ENCODE peak calls at places on chromosomes 2 and 18, in five cellular contexts. One of them, this sample, is unnamed.
A peak's percentile ranks its signal among the peaks of the same experiment; 100 is the strongest.

GRCh38 chr18:52442686-52443085 is 102.7 kb downstream of the DCC start:
- DNase-seq in HCT116: no peak
- DNase-seq in heart right ventricle: no peak
- DNase-seq in BE2C: no peak
- DNase-seq in AG09309: no peak
- DNase-seq in this sample: no peak

GRCh38 chr2:215767625-215768024 is 245.7 kb downstream of the MREG start:
- DNase-seq in HCT116: no peak
- DNase-seq in BE2C: no peak
- DNase-seq in heart right ventricle: no peak
- DNase-seq in AG09309: no peak
- DNase-seq in this sample: no peak

GRCh38 chr2:127685410-127686110 is 10.2 kb upstream of the LIMS2 start:
- DNase-seq in heart right ventricle: no peak
- DNase-seq in BE2C: no peak
- DNase-seq in HCT116: no peak
- DNase-seq in AG09309: no peak
- DNase-seq in this sample: no peak

GRCh38 chr2:196274387-196274809 is 103.0 kb upstream of the STK17B start:
- DNase-seq in HCT116: no peak
- DNase-seq in heart right ventricle: peak; percentile 48
- DNase-seq in BE2C: peak; percentile 16
- DNase-seq in AG09309: no peak
- DNase-seq in this sample: no peak

GRCh38 chr18:67574749-67575148 is 58.2 kb upstream of the DSEL start:
- DNase-seq in AG09309: no peak
- DNase-seq in HCT116: no peak
- DNase-seq in BE2C: peak; percentile 5
- DNase-seq in heart right ventricle: no peak
- DNase-seq in this sample: no peak

GRCh38 chr2:120042359-120042758 is 29.5 kb downstream of the EPB41L5 start:
- DNase-seq in HCT116: no peak
- DNase-seq in BE2C: no peak
- DNase-seq in AG09309: no peak
- DNase-seq in heart right ventricle: no peak
- DNase-seq in this sample: no peak

GRCh38 chr18:69480460-69480859 is 79.8 kb downstream of the DOK6 start:
- DNase-seq in BE2C: no peak
- DNase-seq in heart right ventricle: no peak
- DNase-seq in HCT116: no peak
- DNase-seq in AG09309: no peak
- DNase-seq in this sample: no peak

GRCh38 chr2:238242731-238243495 is 3.1 kb upstream of the HES6 start:
- DNase-seq in heart right ventricle: peak; percentile 51
- DNase-seq in BE2C: peak; percentile 96
- DNase-seq in HCT116: no peak
- DNase-seq in AG09309: no peak
- DNase-seq in this sample: peak; percentile 50

GRCh38 chr2:47028846-47029560 is 113.4 kb upstream of the MCFD2 start:
- DNase-seq in BE2C: no peak
- DNase-seq in AG09309: no peak
- DNase-seq in heart right ventricle: no peak
- DNase-seq in HCT116: no peak
- DNase-seq in this sample: no peak

GRCh38 chr2:46010925-46011490 is 286.2 kb upstream of the EPAS1 start:
- DNase-seq in HCT116: peak; percentile 19
- DNase-seq in BE2C: no peak
- DNase-seq in AG09309: no peak
- DNase-seq in heart right ventricle: no peak
- DNase-seq in this sample: no peak

GRCh38 chr2:206442854-206443734 is at the start of gene ADAM23:
- DNase-seq in AG09309: no peak
- DNase-seq in heart right ventricle: peak; percentile 53
- DNase-seq in HCT116: no peak
- DNase-seq in BE2C: peak; percentile 79
- DNase-seq in this sample: peak; percentile 85

GRCh38 chr2:48332286-48332685 is 197.7 kb upstream of the STON1 start:
- DNase-seq in heart right ventricle: peak; percentile 13
- DNase-seq in HCT116: no peak
- DNase-seq in AG09309: no peak
- DNase-seq in BE2C: no peak
- DNase-seq in this sample: no peak

GRCh38 chr2:221310720-221311119 is 261.4 kb downstream of the EPHA4 start:
- DNase-seq in BE2C: no peak
- DNase-seq in AG09309: no peak
- DNase-seq in heart right ventricle: no peak
- DNase-seq in HCT116: no peak
- DNase-seq in this sample: no peak

GRCh38 chr2:195451160-195451559 is 205.9 kb upstream of the SLC39A10 start:
- DNase-seq in AG09309: no peak
- DNase-seq in heart right ventricle: no peak
- DNase-seq in BE2C: no peak
- DNase-seq in HCT116: no peak
- DNase-seq in this sample: no peak

GRCh38 chr2:207692206-207693065 is 19.0 kb upstream of the CCNYL1 start:
- DNase-seq in heart right ventricle: peak; percentile 51
- DNase-seq in AG09309: no peak
- DNase-seq in HCT116: peak; percentile 46
- DNase-seq in BE2C: peak; percentile 59
- DNase-seq in this sample: peak; percentile 48

DNA sequence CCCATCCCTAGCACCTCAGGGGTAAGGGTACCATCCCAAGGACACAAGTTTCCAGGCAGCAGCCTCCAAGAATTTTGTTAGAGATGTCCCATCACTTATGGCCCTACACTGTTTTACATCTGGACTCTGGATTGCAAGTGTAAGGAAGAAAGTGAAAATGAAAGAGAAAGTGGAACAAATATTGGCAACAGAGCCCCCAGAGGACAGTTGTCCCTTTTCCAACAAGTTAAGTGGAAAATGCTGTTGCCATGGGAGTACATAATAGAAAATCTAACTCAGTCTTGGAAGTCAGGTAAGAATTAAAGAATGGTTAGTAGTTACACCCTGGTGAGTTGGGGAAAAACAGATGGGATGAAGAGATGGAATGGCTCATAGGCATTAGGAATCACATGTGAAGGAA is 50.6 kb downstream of the TTC21B start:
- DNase-seq in BE2C: no peak
- DNase-seq in AG09309: no peak
- DNase-seq in HCT116: no peak
- DNase-seq in heart right ventricle: no peak
- DNase-seq in this sample: no peak
- TF ChIP-seq CTCF in BE2C: no peak
- TF ChIP-seq CTCF in AG09309: no peak
- TF ChIP-seq CTCF in HCT116: no peak
- TF ChIP-seq CTCF in heart right ventricle: no peak
- TF ChIP-seq CTCF in this sample: no peak

DNA sequence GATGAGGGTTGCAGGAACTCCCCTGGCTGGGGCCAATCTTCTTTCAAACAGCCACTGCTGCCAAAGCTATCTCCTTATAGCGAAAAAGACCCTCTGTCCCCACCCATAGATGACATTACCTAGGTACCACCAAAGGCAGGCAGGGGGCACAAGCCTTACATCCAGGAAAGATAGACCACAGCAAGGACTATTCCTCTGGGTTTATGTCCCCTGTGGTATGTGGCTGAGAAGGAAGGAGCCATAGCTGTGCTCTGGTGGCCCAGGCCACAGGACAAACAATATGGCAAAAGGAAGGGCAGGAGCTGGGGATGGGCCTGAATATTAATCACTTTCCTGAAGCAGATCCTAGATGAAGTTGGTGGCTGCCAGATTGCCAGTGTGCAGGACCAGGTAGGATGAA is 214.5 kb downstream of the TTC32 start:
- DNase-seq in heart right ventricle: no peak
- DNase-seq in HCT116: no peak
- DNase-seq in BE2C: no peak
- DNase-seq in AG09309: no peak
- DNase-seq in this sample: no peak
- TF ChIP-seq CTCF in heart right ventricle: no peak
- TF ChIP-seq CTCF in HCT116: no peak
- TF ChIP-seq CTCF in BE2C: no peak
- TF ChIP-seq CTCF in AG09309: no peak
- TF ChIP-seq CTCF in this sample: no peak

GRCh38 chr2:217943379-217944321 is 59.1 kb downstream of the TNS1 start:
- DNase-seq in AG09309: no peak
- DNase-seq in heart right ventricle: peak; percentile 91
- DNase-seq in BE2C: peak; percentile 92
- DNase-seq in HCT116: peak; percentile 4
- DNase-seq in this sample: peak; percentile 79

GRCh38 chr2:217945530-217945929 is 57.3 kb downstream of the TNS1 start:
- DNase-seq in HCT116: no peak
- DNase-seq in heart right ventricle: no peak
- DNase-seq in AG09309: no peak
- DNase-seq in BE2C: no peak
- DNase-seq in this sample: peak; percentile 2

GRCh38 chr2:217946071-217946470 is 56.7 kb downstream of the TNS1 start:
- DNase-seq in AG09309: no peak
- DNase-seq in BE2C: no peak
- DNase-seq in HCT116: no peak
- DNase-seq in heart right ventricle: no peak
- DNase-seq in this sample: peak; percentile 5

GRCh38 chr2:217944366-217944765 is 58.4 kb downstream of the TNS1 start:
- DNase-seq in BE2C: no peak
- DNase-seq in AG09309: no peak
- DNase-seq in heart right ventricle: no peak
- DNase-seq in HCT116: no peak
- DNase-seq in this sample: no peak

GRCh38 chr2:217944923-217945322 is 57.9 kb downstream of the TNS1 start:
- DNase-seq in BE2C: peak; percentile 1
- DNase-seq in heart right ventricle: no peak
- DNase-seq in HCT116: no peak
- DNase-seq in AG09309: no peak
- DNase-seq in this sample: no peak
- TF ChIP-seq CTCF in BE2C: no peak
- TF ChIP-seq CTCF in heart right ventricle: no peak
- TF ChIP-seq CTCF in HCT116: no peak
- TF ChIP-seq CTCF in AG09309: no peak
- TF ChIP-seq CTCF in this sample: no peak

DNA sequence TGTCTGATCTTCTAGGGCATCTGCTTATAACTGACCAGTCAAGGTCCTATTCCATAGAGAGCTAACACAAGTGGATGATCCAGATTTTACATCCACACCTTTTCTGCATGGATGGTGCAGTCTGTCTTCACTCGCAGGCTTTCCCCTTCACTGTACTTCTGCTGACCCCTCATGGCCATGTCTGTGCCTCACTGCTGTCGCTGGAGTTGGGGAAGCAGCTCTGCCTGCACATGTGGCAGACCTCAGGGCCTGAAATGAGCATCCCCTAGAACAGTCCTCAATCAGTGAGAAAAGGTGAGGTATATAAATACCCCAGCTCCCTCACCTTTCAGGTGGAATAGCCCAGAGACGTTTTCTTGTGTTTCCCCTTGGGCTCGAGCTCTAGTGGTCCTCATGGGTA is 233.8 kb downstream of the ANKRD36B start:
- DNase-seq in heart right ventricle: no peak
- DNase-seq in BE2C: peak; percentile 7
- DNase-seq in HCT116: no peak
- DNase-seq in AG09309: no peak
- DNase-seq in this sample: no peak
- TF ChIP-seq CTCF in heart right ventricle: no peak
- TF ChIP-seq CTCF in BE2C: peak; percentile 12
- TF ChIP-seq CTCF in HCT116: no peak
- TF ChIP-seq CTCF in AG09309: no peak
- TF ChIP-seq CTCF in this sample: no peak

DNA sequence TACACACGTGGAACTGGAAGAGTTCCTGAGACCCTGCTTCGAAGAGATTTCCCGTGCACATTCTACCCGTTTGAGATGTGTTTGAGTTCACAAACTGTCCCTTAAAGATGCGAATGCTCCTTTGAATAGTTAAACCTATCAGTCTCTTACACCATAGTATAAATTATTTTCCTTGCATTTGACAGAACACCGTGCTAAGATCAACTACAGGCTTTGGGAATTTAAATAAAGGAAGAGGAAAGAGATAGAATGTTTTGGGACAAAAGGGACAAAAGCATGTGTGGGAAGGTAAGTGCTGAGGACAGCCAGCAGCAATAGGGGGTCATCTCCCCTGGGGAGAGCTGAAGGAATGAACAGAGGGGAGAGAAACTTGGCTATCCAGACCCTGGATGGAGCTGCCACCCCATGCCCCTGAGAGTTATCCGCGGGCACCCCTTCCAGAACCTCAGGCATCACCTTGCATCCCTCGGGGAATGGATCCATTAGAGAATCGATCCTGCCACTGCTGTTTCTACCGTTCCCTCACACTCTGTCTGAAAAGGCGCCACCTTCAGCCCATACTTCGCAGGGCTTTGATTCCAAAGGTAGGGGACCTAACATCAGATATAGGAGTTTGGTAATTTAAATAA is 890 bp upstream of the ADCY3 start:
- DNase-seq in BE2C: no peak
- DNase-seq in heart right ventricle: no peak
- DNase-seq in AG09309: no peak
- DNase-seq in HCT116: no peak
- DNase-seq in this sample: peak; percentile 47
- TF ChIP-seq CTCF in BE2C: peak; percentile 59
- TF ChIP-seq CTCF in heart right ventricle: no peak
- TF ChIP-seq CTCF in AG09309: no peak
- TF ChIP-seq CTCF in HCT116: peak; percentile 44
- TF ChIP-seq CTCF in this sample: no peak

GRCh38 chr18:49861659-49862058 is 48.3 kb upstream of the ACAA2 start:
- DNase-seq in heart right ventricle: no peak
- DNase-seq in AG09309: no peak
- DNase-seq in BE2C: no peak
- DNase-seq in HCT116: no peak
- DNase-seq in this sample: no peak
- TF ChIP-seq CTCF in heart right ventricle: peak; percentile 21
- TF ChIP-seq CTCF in AG09309: peak; percentile 30
- TF ChIP-seq CTCF in BE2C: peak; percentile 36
- TF ChIP-seq CTCF in HCT116: peak; percentile 37
- TF ChIP-seq CTCF in this sample: peak; percentile 38